ENCODE peak calls at places on chromosome 2, in four cellular contexts. L is lower lobe of right lung, H is RWPE1, T is transverse colon. A is an unnamed sample.

GRCh38 chr2:15916336-15916735 is 24.0 kb upstream of the MYCN start:
- DNase-seq in L (no peak), H (no peak), T (no peak), A (no peak)

GRCh38 chr2:102772659-102773058 is 10.8 kb downstream of the TMEM182 start:
- DNase-seq in H (no peak), L (no peak), T (no peak), A (no peak)

GRCh38 chr2:69789129-69789528 is 40.3 kb upstream of the GMCL1 start:
- DNase-seq in T (no peak), H (no peak), L (no peak), A (no peak)

GRCh38 chr2:234457421-234457820 is 39.5 kb downstream of the ARL4C start:
- DNase-seq in L (no peak), H (no peak), T (no peak), A (no peak)

GRCh38 chr2:85534875-85535274 is 4.1 kb upstream of the MAT2A start:
- DNase-seq in H (no peak), T (no peak), L (no peak), A (no peak)

GRCh38 chr2:200425026-200425821 is 84.6 kb downstream of the KCTD18 start:
- DNase-seq in L (no peak), T (no peak), H (no peak), A (no peak)

GRCh38 chr2:158879229-158879903 is 84.2 kb downstream of the DAPL1 start:
- DNase-seq in T (no peak), L (no peak), H (no peak), A (no peak)

GRCh38 chr2:160379399-160379798 is 114.2 kb downstream of the RBMS1 start:
- DNase-seq in L (no peak), T (no peak), H (no peak), A (no peak)

GRCh38 chr2:47239119-47239969 is 84.2 kb upstream of the STPG4 start:
- DNase-seq in L (no peak), T (no peak), H (no peak), A (no peak)

GRCh38 chr2:64873472-64873924 is 115.7 kb upstream of the SLC1A4 start:
- DNase-seq in L (peak; percentile 89), H (peak; percentile 57), T (peak; percentile 84), A (peak; percentile 66)

DNA sequence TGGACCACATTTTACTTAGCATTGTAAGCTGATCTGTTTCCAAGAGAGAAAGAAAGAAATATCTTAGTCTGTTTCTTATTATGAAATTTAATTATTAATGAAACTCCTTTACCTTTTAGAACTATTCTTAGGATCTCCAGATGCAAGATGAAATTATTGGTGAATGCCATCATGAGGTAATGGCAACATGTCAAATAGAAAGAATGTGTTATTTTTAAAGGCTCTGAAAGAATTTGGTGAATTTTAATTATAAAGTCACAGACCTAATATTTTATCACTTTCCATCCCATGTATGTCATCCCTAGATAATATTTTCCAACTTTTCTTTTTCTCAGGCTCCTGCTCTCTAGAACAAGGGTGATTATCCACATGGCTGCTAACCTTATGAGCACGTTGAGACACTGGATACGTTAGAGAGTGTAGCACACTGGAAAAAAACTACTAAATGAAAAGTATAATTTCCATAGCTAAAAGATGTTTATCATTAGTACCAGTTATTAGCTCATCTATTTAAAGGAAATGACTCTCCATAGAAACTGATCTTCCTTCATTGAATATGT is 95.2 kb upstream of the SCG2 start:
- DNase-seq in T (no peak), L (no peak), H (no peak), A (no peak)
- H3K27ac ChIP-seq in T (no peak overlapping the region), L (no peak overlapping the region), H (no peak overlapping the region), A (no peak overlapping the region)

GRCh38 chr2:109129356-109129920 is 433 bp downstream of the SH3RF3 start:
- DNase-seq in H (peak; percentile 18), L (peak; percentile 47), T (no peak), A (no peak)

GRCh38 chr2:109128466-109129355 is at the start of gene SH3RF3:
- DNase-seq in H (peak; percentile 41), L (peak; percentile 69), T (peak; percentile 25), A (no peak)

GRCh38 chr2:109131777-109132176 is 2.8 kb downstream of the SH3RF3 start:
- DNase-seq in H (no peak), T (no peak), L (no peak), A (no peak)

GRCh38 chr2:109129921-109130725 is 1.1 kb downstream of the SH3RF3 start:
- DNase-seq in L (peak; percentile 51), H (no peak), T (peak; percentile 11), A (peak; percentile 31)

DNA sequence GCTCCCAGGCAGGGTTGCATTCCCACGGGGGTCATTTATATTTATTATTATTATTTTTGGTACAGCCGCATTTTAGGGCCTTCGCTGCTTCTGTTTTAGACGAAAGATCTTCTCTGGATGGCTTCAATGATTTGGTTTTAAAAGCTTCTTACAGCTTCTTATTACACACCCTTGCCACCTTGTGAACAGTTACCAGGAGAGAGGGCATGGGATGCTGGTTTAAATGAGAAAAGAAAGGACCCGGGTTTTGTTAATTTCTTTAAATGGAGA is 1.7 kb downstream of the SH3RF3 start:
- DNase-seq in H (no peak), L (no peak), T (no peak), A (no peak)
- H3K27ac ChIP-seq in H (peak overlapping the region; percentile 72), L (peak overlapping the region; percentile 88), T (peak overlapping the region; percentile 79), A (no peak overlapping the region)

DNA sequence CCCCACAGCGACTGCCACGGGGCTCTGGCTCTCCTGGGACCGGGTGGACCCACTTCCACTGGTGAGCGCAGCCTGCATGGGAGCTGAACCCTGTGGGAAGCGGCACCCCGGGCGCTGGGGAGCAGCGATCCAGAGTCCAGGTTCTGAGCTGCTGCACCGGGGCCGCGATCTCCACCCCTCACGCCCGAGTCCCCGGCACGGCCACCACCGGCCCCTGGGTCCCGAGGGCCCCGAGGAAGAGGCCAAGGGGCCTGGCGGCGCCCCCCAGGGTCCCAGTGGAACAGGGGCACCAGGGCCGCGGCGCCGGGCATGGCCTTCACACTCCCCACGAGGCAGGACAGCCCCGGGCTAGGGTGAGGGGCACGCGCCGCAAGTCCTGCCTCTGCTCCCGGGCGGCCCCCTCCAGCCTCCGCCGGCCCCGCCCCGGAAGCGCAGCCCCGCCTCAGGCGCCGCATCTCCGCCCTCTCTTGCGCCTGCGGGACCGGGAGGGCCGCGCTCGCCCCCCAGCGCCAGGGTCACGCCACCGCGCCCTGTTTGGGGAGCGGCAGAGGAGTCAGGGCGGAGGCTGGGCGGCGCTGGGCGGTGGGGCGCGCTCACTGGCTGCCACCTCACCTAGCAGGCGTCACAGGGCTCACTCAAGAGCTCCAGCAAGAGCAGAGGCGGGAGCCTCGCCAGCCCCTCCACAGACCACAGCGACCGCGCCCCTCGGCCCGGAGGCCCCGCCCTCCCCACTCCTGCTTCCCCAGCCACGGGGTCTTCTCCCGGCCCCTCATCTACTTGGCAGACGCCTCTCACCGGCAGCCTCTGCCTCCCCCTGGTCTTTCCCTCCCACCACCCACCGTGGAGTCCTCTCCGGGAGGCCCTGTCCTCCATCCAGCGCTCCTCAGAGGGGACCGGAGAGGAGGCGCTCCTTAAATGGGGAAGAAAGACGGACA is 26.8 kb downstream of the THAP4 start:
- DNase-seq in T (peak; percentile 94), L (peak; percentile 93), H (peak; percentile 80), A (peak; percentile 75)
- H3K27ac ChIP-seq in T (peak overlapping the region; percentile 80), L (peak overlapping the region; percentile 83), H (peak overlapping the region; percentile 80), A (no peak overlapping the region)

GRCh38 chr2:34892286-34892685 is 1293.2 kb upstream of the FAM98A start:
- DNase-seq in H (no peak), T (no peak), L (no peak), A (no peak)
- H3K27ac ChIP-seq in H (no peak overlapping the region), T (no peak overlapping the region), L (no peak overlapping the region), A (no peak overlapping the region)

GRCh38 chr2:25966531-25967265 is 15.6 kb downstream of the KIF3C start:
- DNase-seq in T (no peak), H (no peak), L (no peak), A (no peak)
- H3K27ac ChIP-seq in T (no peak overlapping the region), H (peak overlapping the region; percentile 5), L (no peak overlapping the region), A (no peak overlapping the region)

DNA sequence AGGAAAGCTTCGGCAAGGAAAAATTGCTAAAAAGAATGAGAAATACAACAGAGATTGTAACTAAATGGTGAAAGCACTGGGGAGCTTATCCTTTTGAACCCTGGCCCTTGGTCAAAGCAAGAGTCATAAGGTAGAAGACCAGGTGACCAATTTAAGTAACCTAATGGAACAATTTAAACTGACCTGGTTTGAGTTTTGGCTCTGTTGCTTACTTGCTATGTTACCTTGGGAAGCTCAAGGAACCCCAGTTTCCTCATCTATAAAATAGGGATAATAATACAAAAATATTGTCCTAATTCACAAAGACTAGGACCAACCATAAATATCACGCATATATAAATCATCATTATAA is 48.6 kb downstream of the NHEJ1 start:
- DNase-seq in H (no peak), T (no peak), L (no peak), A (no peak)
- H3K27ac ChIP-seq in H (no peak overlapping the region), T (peak overlapping the region; percentile 86), L (no peak overlapping the region), A (no peak overlapping the region)

GRCh38 chr2:241391892-241392665 is 36.0 kb downstream of the FARP2 start:
- DNase-seq in T (peak; percentile 28), H (no peak), L (no peak), A (no peak)
- H3K27ac ChIP-seq in T (no peak overlapping the region), H (no peak overlapping the region), L (no peak overlapping the region), A (no peak overlapping the region)

GRCh38 chr2:144419218-144419617 is 100.7 kb downstream of the ZEB2 start:
- DNase-seq in L (no peak), T (no peak), H (no peak), A (no peak)
- H3K27ac ChIP-seq in L (no peak overlapping the region), T (no peak overlapping the region), H (no peak overlapping the region), A (no peak overlapping the region)

GRCh38 chr2:120898496-120898895 is 162.8 kb downstream of the GLI2 start:
- DNase-seq in T (no peak), L (no peak), H (no peak), A (no peak)

GRCh38 chr2:120899373-120899772 is 163.7 kb downstream of the GLI2 start:
- DNase-seq in T (no peak), H (no peak), L (peak; percentile 39), A (no peak)

GRCh38 chr2:120899799-120900198 is 164.1 kb downstream of the GLI2 start:
- DNase-seq in H (no peak), L (peak; percentile 30), T (no peak), A (no peak)

GRCh38 chr2:120897399-120897798 is 161.7 kb downstream of the GLI2 start:
- DNase-seq in H (no peak), T (no peak), L (no peak), A (no peak)

GRCh38 chr2:120898961-120899360 is 163.3 kb downstream of the GLI2 start:
- DNase-seq in H (no peak), L (peak; percentile 24), T (no peak), A (no peak)
- H3K27ac ChIP-seq in H (no peak overlapping the region), L (no peak overlapping the region), T (no peak overlapping the region), A (no peak overlapping the region)

GRCh38 chr2:105338020-105338385 is 663 bp downstream of the C2orf49 start:
- DNase-seq in T (no peak), H (peak; percentile 11), L (no peak), A (no peak)
- H3K27ac ChIP-seq in T (peak overlapping the region; percentile 97), H (peak overlapping the region; percentile 94), L (peak overlapping the region; percentile 96), A (no peak overlapping the region)